ENCODE peak calls at places on chromosomes 5 and 9, in eight cellular contexts. One of them, this sample, is unnamed.

GRCh38 chr5:159486836-159487235 is 156.5 kb upstream of the IL12B start:
- DNase-seq in GM12878: no peak
- DNase-seq in endothelial cell of umbilical vein: no peak
- DNase-seq in H1: no peak
- DNase-seq in GM23338: no peak
- DNase-seq in astrocyte: no peak
- DNase-seq in mammary epithelial cell: no peak
- DNase-seq in GM23248: no peak
- DNase-seq in this sample: no peak

GRCh38 chr9:2017459-2018161 is 2.5 kb downstream of the SMARCA2 start:
- DNase-seq in GM12878: no peak
- DNase-seq in endothelial cell of umbilical vein: peak; percentile 67
- DNase-seq in H1: no peak
- DNase-seq in GM23338: peak; percentile 74
- DNase-seq in astrocyte: peak; percentile 84
- DNase-seq in mammary epithelial cell: peak; percentile 58
- DNase-seq in GM23248: peak; percentile 89
- DNase-seq in this sample: peak; percentile 65

GRCh38 chr9:128224877-128225276 is 21.7 kb downstream of the DNM1 start:
- DNase-seq in GM12878: no peak
- DNase-seq in endothelial cell of umbilical vein: no peak
- DNase-seq in H1: no peak
- DNase-seq in GM23338: no peak
- DNase-seq in astrocyte: no peak
- DNase-seq in mammary epithelial cell: no peak
- DNase-seq in GM23248: no peak
- DNase-seq in this sample: no peak

GRCh38 chr9:117677578-117677977 is 26.6 kb upstream of the TLR4 start:
- DNase-seq in GM12878: no peak
- DNase-seq in endothelial cell of umbilical vein: peak; percentile 94
- DNase-seq in H1: no peak
- DNase-seq in GM23338: no peak
- DNase-seq in astrocyte: no peak
- DNase-seq in mammary epithelial cell: no peak
- DNase-seq in GM23248: no peak
- DNase-seq in this sample: no peak

GRCh38 chr5:151155777-151156731 is 1.5 kb downstream of the ANXA6 start:
- DNase-seq in GM12878: no peak
- DNase-seq in endothelial cell of umbilical vein: peak; percentile 36
- DNase-seq in H1: no peak
- DNase-seq in GM23338: no peak
- DNase-seq in astrocyte: peak; percentile 54
- DNase-seq in mammary epithelial cell: no peak
- DNase-seq in GM23248: peak; percentile 75
- DNase-seq in this sample: peak; percentile 62

GRCh38 chr9:126853667-126854066 is 6.8 kb upstream of the ZBTB34 start:
- DNase-seq in GM12878: no peak
- DNase-seq in endothelial cell of umbilical vein: no peak
- DNase-seq in H1: no peak
- DNase-seq in GM23338: no peak
- DNase-seq in astrocyte: peak; percentile 32
- DNase-seq in mammary epithelial cell: peak; percentile 72
- DNase-seq in GM23248: peak; percentile 73
- DNase-seq in this sample: no peak

GRCh38 chr5:180813418-180813817 is 10.8 kb upstream of the MGAT1 start:
- DNase-seq in GM12878: no peak
- DNase-seq in endothelial cell of umbilical vein: no peak
- DNase-seq in H1: no peak
- DNase-seq in GM23338: no peak
- DNase-seq in astrocyte: no peak
- DNase-seq in mammary epithelial cell: no peak
- DNase-seq in GM23248: no peak
- DNase-seq in this sample: no peak

GRCh38 chr5:154110781-154111180 is 72.0 kb downstream of the MFAP3 start:
- DNase-seq in GM12878: no peak
- DNase-seq in endothelial cell of umbilical vein: no peak
- DNase-seq in H1: no peak
- DNase-seq in GM23338: no peak
- DNase-seq in astrocyte: no peak
- DNase-seq in mammary epithelial cell: no peak
- DNase-seq in GM23248: peak; percentile 30
- DNase-seq in this sample: no peak

GRCh38 chr5:33334829-33335228 is 105.9 kb upstream of the TARS1 start:
- DNase-seq in GM12878: no peak
- DNase-seq in endothelial cell of umbilical vein: no peak
- DNase-seq in H1: no peak
- DNase-seq in GM23338: no peak
- DNase-seq in astrocyte: no peak
- DNase-seq in mammary epithelial cell: no peak
- DNase-seq in GM23248: no peak
- DNase-seq in this sample: no peak

GRCh38 chr5:172972557-172972956 is 11.0 kb upstream of the ATP6V0E1 start:
- DNase-seq in GM12878: no peak
- DNase-seq in endothelial cell of umbilical vein: no peak
- DNase-seq in H1: no peak
- DNase-seq in GM23338: no peak
- DNase-seq in astrocyte: no peak
- DNase-seq in mammary epithelial cell: no peak
- DNase-seq in GM23248: no peak
- DNase-seq in this sample: no peak

GRCh38 chr5:151196556-151197290 is 27.2 kb downstream of the CCDC69 start:
- DNase-seq in GM12878: peak; percentile 95
- DNase-seq in endothelial cell of umbilical vein: no peak
- DNase-seq in H1: no peak
- DNase-seq in GM23338: no peak
- DNase-seq in astrocyte: no peak
- DNase-seq in mammary epithelial cell: no peak
- DNase-seq in GM23248: no peak
- DNase-seq in this sample: peak; percentile 75

GRCh38 chr9:111179577-111179976 is 141.3 kb upstream of the LPAR1 start:
- DNase-seq in GM12878: peak; percentile 16
- DNase-seq in endothelial cell of umbilical vein: no peak
- DNase-seq in H1: no peak
- DNase-seq in GM23338: no peak
- DNase-seq in astrocyte: peak; percentile 20
- DNase-seq in mammary epithelial cell: no peak
- DNase-seq in GM23248: no peak
- DNase-seq in this sample: no peak

GRCh38 chr9:127614961-127615360 is 2.9 kb downstream of the STXBP1 start:
- DNase-seq in GM12878: no peak
- DNase-seq in endothelial cell of umbilical vein: no peak
- DNase-seq in H1: no peak
- DNase-seq in GM23338: no peak
- DNase-seq in astrocyte: no peak
- DNase-seq in mammary epithelial cell: no peak
- DNase-seq in GM23248: peak; percentile 42
- DNase-seq in this sample: no peak

GRCh38 chr9:80952523-80952922 is 736.8 kb downstream of the TLE1 start:
- DNase-seq in GM12878: no peak
- DNase-seq in endothelial cell of umbilical vein: no peak
- DNase-seq in H1: no peak
- DNase-seq in GM23338: no peak
- DNase-seq in astrocyte: no peak
- DNase-seq in mammary epithelial cell: no peak
- DNase-seq in GM23248: no peak
- DNase-seq in this sample: no peak

GRCh38 chr5:149724130-149724850 is 5.8 kb upstream of the PPARGC1B start:
- DNase-seq in GM12878: peak; percentile 43
- DNase-seq in endothelial cell of umbilical vein: no peak
- DNase-seq in H1: no peak
- DNase-seq in GM23338: no peak
- DNase-seq in astrocyte: no peak
- DNase-seq in mammary epithelial cell: no peak
- DNase-seq in GM23248: no peak
- DNase-seq in this sample: no peak

GRCh38 chr9:84382728-84383127 is 42.2 kb upstream of the SLC28A3 start:
- DNase-seq in GM12878: no peak
- DNase-seq in endothelial cell of umbilical vein: no peak
- DNase-seq in H1: no peak
- DNase-seq in GM23338: no peak
- DNase-seq in astrocyte: no peak
- DNase-seq in mammary epithelial cell: no peak
- DNase-seq in GM23248: no peak
- DNase-seq in this sample: no peak

GRCh38 chr5:56479701-56480304 is 246.7 kb upstream of the ANKRD55 start:
- DNase-seq in GM12878: peak; percentile 30
- DNase-seq in endothelial cell of umbilical vein: peak; percentile 19
- DNase-seq in H1: no peak
- DNase-seq in GM23338: no peak
- DNase-seq in astrocyte: peak; percentile 43
- DNase-seq in mammary epithelial cell: no peak
- DNase-seq in GM23248: no peak
- DNase-seq in this sample: no peak

GRCh38 chr9:4058931-4059330 is 240.9 kb downstream of the GLIS3 start:
- DNase-seq in GM12878: no peak
- DNase-seq in endothelial cell of umbilical vein: no peak
- DNase-seq in H1: no peak
- DNase-seq in GM23338: no peak
- DNase-seq in astrocyte: no peak
- DNase-seq in mammary epithelial cell: no peak
- DNase-seq in GM23248: no peak
- DNase-seq in this sample: no peak

GRCh38 chr9:4066120-4066519 is 233.7 kb downstream of the GLIS3 start:
- DNase-seq in GM12878: no peak
- DNase-seq in endothelial cell of umbilical vein: no peak
- DNase-seq in H1: no peak
- DNase-seq in GM23338: no peak
- DNase-seq in astrocyte: no peak
- DNase-seq in mammary epithelial cell: no peak
- DNase-seq in GM23248: no peak
- DNase-seq in this sample: no peak

GRCh38 chr9:4065054-4065453 is 234.8 kb downstream of the GLIS3 start:
- DNase-seq in GM12878: no peak
- DNase-seq in endothelial cell of umbilical vein: no peak
- DNase-seq in H1: no peak
- DNase-seq in GM23338: no peak
- DNase-seq in astrocyte: no peak
- DNase-seq in mammary epithelial cell: no peak
- DNase-seq in GM23248: no peak
- DNase-seq in this sample: no peak

GRCh38 chr9:4062966-4063365 is 236.9 kb downstream of the GLIS3 start:
- DNase-seq in GM12878: no peak
- DNase-seq in endothelial cell of umbilical vein: no peak
- DNase-seq in H1: no peak
- DNase-seq in GM23338: no peak
- DNase-seq in astrocyte: no peak
- DNase-seq in mammary epithelial cell: peak; percentile 51
- DNase-seq in GM23248: peak; percentile 32
- DNase-seq in this sample: no peak

DNA sequence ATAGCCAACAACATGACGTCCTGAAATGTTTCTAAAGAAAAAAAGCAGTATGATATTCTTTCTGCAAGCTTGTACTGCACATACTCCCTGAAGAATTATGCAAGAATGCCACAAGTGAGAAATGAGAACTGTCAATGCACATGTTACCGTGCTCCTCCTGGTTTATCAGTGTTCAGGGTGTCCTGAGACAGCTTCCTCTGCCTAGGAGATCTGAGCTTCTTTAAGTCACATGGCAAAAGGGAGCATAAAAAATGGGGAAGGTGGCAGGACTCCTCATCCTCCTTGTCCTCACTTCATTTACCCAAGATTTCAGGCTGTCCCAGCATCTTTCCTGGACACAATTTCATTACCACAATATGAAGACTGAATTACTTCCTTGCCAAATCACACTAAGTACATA is 238.2 kb downstream of the GLIS3 start:
- DNase-seq in GM12878: no peak
- DNase-seq in endothelial cell of umbilical vein: no peak
- DNase-seq in H1: no peak
- DNase-seq in GM23338: no peak
- DNase-seq in astrocyte: no peak
- DNase-seq in mammary epithelial cell: no peak
- DNase-seq in GM23248: no peak
- DNase-seq in this sample: no peak
- H3K4me2 ChIP-seq in GM12878: no peak overlapping the region
- H3K4me2 ChIP-seq in endothelial cell of umbilical vein: no peak overlapping the region
- H3K4me2 ChIP-seq in H1: no peak overlapping the region
- H3K4me2 ChIP-seq in GM23338: no peak overlapping the region
- H3K4me2 ChIP-seq in astrocyte: no peak overlapping the region
- H3K4me2 ChIP-seq in mammary epithelial cell: no peak overlapping the region
- H3K4me2 ChIP-seq in GM23248: no peak overlapping the region
- H3K4me2 ChIP-seq in this sample: no peak overlapping the region

DNA sequence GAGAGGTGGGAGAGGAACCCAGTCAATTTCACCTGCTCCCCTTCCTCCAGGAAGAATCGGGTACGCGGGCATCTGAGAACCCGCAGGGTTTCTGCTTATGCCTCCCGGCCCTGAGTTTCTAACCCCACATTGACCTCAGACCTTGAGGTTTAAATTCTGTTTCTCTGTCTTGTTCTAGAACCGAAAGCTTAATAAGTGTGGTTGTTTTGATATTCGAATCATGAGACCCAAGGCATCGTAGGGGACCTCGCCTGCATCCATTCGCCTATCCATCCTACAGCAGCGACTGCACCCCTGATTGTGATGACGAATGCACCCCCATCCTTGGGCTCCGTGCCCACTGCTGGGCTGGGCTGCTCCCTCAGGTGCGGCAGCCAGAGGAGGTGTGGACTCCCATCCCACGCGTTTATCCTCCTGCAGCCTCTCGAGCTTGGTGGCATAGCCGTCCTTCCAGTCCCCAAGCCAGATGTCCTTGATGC is 80.8 kb upstream of the IER5L start:
- DNase-seq in GM12878: no peak
- DNase-seq in endothelial cell of umbilical vein: no peak
- DNase-seq in H1: no peak
- DNase-seq in GM23338: no peak
- DNase-seq in astrocyte: no peak
- DNase-seq in mammary epithelial cell: peak; percentile 33
- DNase-seq in GM23248: no peak
- DNase-seq in this sample: no peak
- TF ChIP-seq EZH2 in GM12878: no peak
- TF ChIP-seq EZH2 in endothelial cell of umbilical vein: no peak
- TF ChIP-seq EZH2 in H1: peak; percentile 50
- TF ChIP-seq EZH2 in GM23338: no peak
- TF ChIP-seq EZH2 in astrocyte: no peak
- TF ChIP-seq EZH2 in mammary epithelial cell: no peak
- TF ChIP-seq EZH2 in GM23248: no peak
- TF ChIP-seq EZH2 in this sample: no peak

DNA sequence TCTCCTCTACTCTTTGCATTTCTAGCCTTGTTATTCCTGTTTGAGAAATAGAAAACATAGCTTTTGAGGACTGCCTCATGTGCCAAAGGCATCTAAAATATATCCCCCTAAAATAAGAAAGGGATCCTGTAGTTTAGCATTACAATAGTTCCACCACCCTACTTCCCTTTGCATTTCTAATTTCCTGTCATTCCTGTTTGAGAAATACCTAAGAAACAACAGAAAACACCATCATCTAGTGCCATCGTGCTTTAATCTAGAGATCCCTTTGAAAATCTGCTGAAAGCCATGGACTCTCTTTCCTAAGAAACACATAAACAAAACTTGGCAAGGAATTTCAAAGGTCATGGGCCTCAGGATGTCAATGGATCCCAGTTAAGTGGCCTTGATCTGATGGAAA is 7.5 kb downstream of the CLK4 start:
- DNase-seq in GM12878: no peak
- DNase-seq in endothelial cell of umbilical vein: no peak
- DNase-seq in H1: no peak
- DNase-seq in GM23338: peak; percentile 55
- DNase-seq in astrocyte: no peak
- DNase-seq in mammary epithelial cell: no peak
- DNase-seq in GM23248: no peak
- DNase-seq in this sample: no peak
- H3K36me3 ChIP-seq in GM12878: peaks cover 36% of the 10 kb centered on the region
- H3K36me3 ChIP-seq in endothelial cell of umbilical vein: peaks cover 17% of the 10 kb centered on the region
- H3K36me3 ChIP-seq in H1: peaks cover 17% of the 10 kb centered on the region
- H3K36me3 ChIP-seq in GM23338: peaks cover 48% of the 10 kb centered on the region
- H3K36me3 ChIP-seq in astrocyte: peaks cover 55% of the 10 kb centered on the region
- H3K36me3 ChIP-seq in mammary epithelial cell: peaks cover 48% of the 10 kb centered on the region
- H3K36me3 ChIP-seq in GM23248: peaks cover 87% of the 10 kb centered on the region
- H3K36me3 ChIP-seq in this sample: peaks cover 86% of the 10 kb centered on the region

GRCh38 chr5:95941756-95942155 is 19.9 kb downstream of the ELL2 start:
- DNase-seq in GM12878: no peak
- DNase-seq in endothelial cell of umbilical vein: no peak
- DNase-seq in H1: no peak
- DNase-seq in GM23338: no peak
- DNase-seq in astrocyte: no peak
- DNase-seq in mammary epithelial cell: no peak
- DNase-seq in GM23248: no peak
- DNase-seq in this sample: no peak
- H3K4me2 ChIP-seq in GM12878: no peak overlapping the region
- H3K4me2 ChIP-seq in endothelial cell of umbilical vein: no peak overlapping the region
- H3K4me2 ChIP-seq in H1: no peak overlapping the region
- H3K4me2 ChIP-seq in GM23338: peak overlapping the region; percentile 59
- H3K4me2 ChIP-seq in astrocyte: no peak overlapping the region
- H3K4me2 ChIP-seq in mammary epithelial cell: peak overlapping the region; percentile 0
- H3K4me2 ChIP-seq in GM23248: peak overlapping the region; percentile 62
- H3K4me2 ChIP-seq in this sample: no peak overlapping the region